ENCODE peak calls at places on chromosomes 7 and 10, in four cellular contexts. One of them, this sample, is unnamed.

GRCh38 chr7:128794020-128794419 is 2.3 kb downstream of the CCDC136 start:
- DNase-seq in NCI-H524: no peak
- DNase-seq in Caki2: no peak
- DNase-seq in effector memory CD8-positive, alpha-beta T cell: no peak
- DNase-seq in this sample: no peak

GRCh38 chr10:43823237-43823605 is 174.5 kb upstream of the ZNF32 start:
- DNase-seq in effector memory CD8-positive, alpha-beta T cell: no peak
- DNase-seq in NCI-H524: no peak
- DNase-seq in Caki2: no peak
- DNase-seq in this sample: no peak

GRCh38 chr10:119393019-119393418 is 149.5 kb downstream of the RGS10 start:
- DNase-seq in effector memory CD8-positive, alpha-beta T cell: no peak
- DNase-seq in Caki2: no peak
- DNase-seq in NCI-H524: no peak
- DNase-seq in this sample: no peak

GRCh38 chr7:7188742-7189141 is 6.4 kb downstream of the C1GALT1 start:
- DNase-seq in NCI-H524: no peak
- DNase-seq in Caki2: no peak
- DNase-seq in effector memory CD8-positive, alpha-beta T cell: no peak
- DNase-seq in this sample: no peak

GRCh38 chr7:33722383-33723096 is 182.8 kb upstream of the BMPER start:
- DNase-seq in effector memory CD8-positive, alpha-beta T cell: no peak
- DNase-seq in Caki2: peak
- DNase-seq in NCI-H524: peak
- DNase-seq in this sample: peak

GRCh38 chr7:90412458-90413184 is 9.4 kb downstream of the CLDN12 start:
- DNase-seq in NCI-H524: no peak
- DNase-seq in effector memory CD8-positive, alpha-beta T cell: no peak
- DNase-seq in Caki2: no peak
- DNase-seq in this sample: no peak

GRCh38 chr10:33416209-33416608 is 81.7 kb upstream of the NRP1 start:
- DNase-seq in NCI-H524: no peak
- DNase-seq in Caki2: no peak
- DNase-seq in effector memory CD8-positive, alpha-beta T cell: no peak
- DNase-seq in this sample: no peak

GRCh38 chr7:81285142-81285871 is 366.5 kb upstream of the SEMA3C start:
- DNase-seq in Caki2: peak
- DNase-seq in NCI-H524: no peak
- DNase-seq in effector memory CD8-positive, alpha-beta T cell: no peak
- DNase-seq in this sample: peak

GRCh38 chr10:96851281-96851680 is 19.2 kb downstream of the LCOR start:
- DNase-seq in Caki2: no peak
- DNase-seq in effector memory CD8-positive, alpha-beta T cell: no peak
- DNase-seq in NCI-H524: no peak
- DNase-seq in this sample: no peak

GRCh38 chr10:17617031-17617911 is at the start of gene HACD1:
- DNase-seq in Caki2: peak
- DNase-seq in NCI-H524: peak
- DNase-seq in effector memory CD8-positive, alpha-beta T cell: peak
- DNase-seq in this sample: peak

GRCh38 chr10:96673318-96674099 is 46.8 kb downstream of the PIK3AP1 start:
- DNase-seq in NCI-H524: no peak
- DNase-seq in effector memory CD8-positive, alpha-beta T cell: peak
- DNase-seq in Caki2: peak
- DNase-seq in this sample: no peak

GRCh38 chr7:48085433-48085791 is 3.7 kb upstream of the UPP1 start:
- DNase-seq in Caki2: no peak
- DNase-seq in effector memory CD8-positive, alpha-beta T cell: no peak
- DNase-seq in NCI-H524: no peak
- DNase-seq in this sample: no peak

GRCh38 chr10:110138197-110138812 is 69.1 kb upstream of the MXI1 start:
- DNase-seq in effector memory CD8-positive, alpha-beta T cell: no peak
- DNase-seq in NCI-H524: no peak
- DNase-seq in Caki2: peak
- DNase-seq in this sample: peak

GRCh38 chr7:131620673-131621609 is 64.5 kb upstream of the PODXL start:
- DNase-seq in effector memory CD8-positive, alpha-beta T cell: no peak
- DNase-seq in Caki2: no peak
- DNase-seq in NCI-H524: no peak
- DNase-seq in this sample: no peak

GRCh38 chr7:156160811-156161210 is 348.5 kb upstream of the SHH start:
- DNase-seq in Caki2: peak
- DNase-seq in NCI-H524: peak
- DNase-seq in effector memory CD8-positive, alpha-beta T cell: no peak
- DNase-seq in this sample: no peak

GRCh38 chr7:140079121-140079536 is 16.4 kb upstream of the PARP12 start:
- DNase-seq in NCI-H524: peak
- DNase-seq in Caki2: no peak
- DNase-seq in effector memory CD8-positive, alpha-beta T cell: no peak
- DNase-seq in this sample: peak

GRCh38 chr7:40310213-40310612 is 175.4 kb downstream of the SUGCT start:
- DNase-seq in Caki2: no peak
- DNase-seq in NCI-H524: no peak
- DNase-seq in effector memory CD8-positive, alpha-beta T cell: no peak
- DNase-seq in this sample: peak

This sample was measured in HCEC 1CT.